ENCODE peak calls at places on chromosome 10, in five cellular contexts. One of them, this sample, is unnamed.

GRCh38 chr10:114206902-114207301 is 27.7 kb downstream of the TDRD1 start:
- DNase-seq in lower leg skin: no peak
- DNase-seq in ELR: no peak
- DNase-seq in cardiac fibroblast: no peak
- DNase-seq in HT1080: no peak
- DNase-seq in this sample: no peak

GRCh38 chr10:68553599-68553998 is 6.5 kb upstream of the TET1 start:
- DNase-seq in cardiac fibroblast: no peak
- DNase-seq in ELR: no peak
- DNase-seq in HT1080: no peak
- DNase-seq in lower leg skin: no peak
- DNase-seq in this sample: no peak

GRCh38 chr10:6385683-6386082 is 183.0 kb downstream of the PFKFB3 start:
- DNase-seq in ELR: peak
- DNase-seq in cardiac fibroblast: peak
- DNase-seq in lower leg skin: no peak
- DNase-seq in HT1080: no peak
- DNase-seq in this sample: no peak

GRCh38 chr10:96124230-96125141 is 5.6 kb upstream of the ZNF518A start:
- DNase-seq in ELR: peak
- DNase-seq in lower leg skin: no peak
- DNase-seq in cardiac fibroblast: peak
- DNase-seq in HT1080: peak
- DNase-seq in this sample: no peak

GRCh38 chr10:89861584-89862287 is 160.3 kb downstream of the KIF20B start:
- DNase-seq in HT1080: peak
- DNase-seq in lower leg skin: no peak
- DNase-seq in ELR: peak
- DNase-seq in cardiac fibroblast: peak
- DNase-seq in this sample: no peak

GRCh38 chr10:14219411-14219810 is 111.3 kb downstream of the FRMD4A start:
- DNase-seq in cardiac fibroblast: no peak
- DNase-seq in ELR: peak
- DNase-seq in lower leg skin: no peak
- DNase-seq in HT1080: no peak
- DNase-seq in this sample: peak

GRCh38 chr10:7135188-7135587 is 275.6 kb downstream of the SFMBT2 start:
- DNase-seq in ELR: no peak
- DNase-seq in lower leg skin: no peak
- DNase-seq in cardiac fibroblast: no peak
- DNase-seq in HT1080: no peak
- DNase-seq in this sample: no peak

GRCh38 chr10:73357821-73358220 is 843 bp downstream of the CFAP70 start:
- DNase-seq in HT1080: no peak
- DNase-seq in ELR: no peak
- DNase-seq in cardiac fibroblast: no peak
- DNase-seq in lower leg skin: no peak
- DNase-seq in this sample: no peak

GRCh38 chr10:110279062-110279986 is 25.4 kb downstream of the SMNDC1 start:
- DNase-seq in cardiac fibroblast: peak
- DNase-seq in ELR: peak
- DNase-seq in lower leg skin: peak
- DNase-seq in HT1080: peak
- DNase-seq in this sample: no peak

GRCh38 chr10:21265622-21266021 is 259.9 kb downstream of the SKIDA1 start:
- DNase-seq in cardiac fibroblast: peak
- DNase-seq in lower leg skin: no peak
- DNase-seq in HT1080: peak
- DNase-seq in ELR: peak
- DNase-seq in this sample: no peak

GRCh38 chr10:58352956-58353610 is 18.3 kb downstream of the UBE2D1 start:
- DNase-seq in ELR: no peak
- DNase-seq in HT1080: no peak
- DNase-seq in cardiac fibroblast: no peak
- DNase-seq in lower leg skin: no peak
- DNase-seq in this sample: no peak

GRCh38 chr10:110275140-110275729 is 29.5 kb downstream of the SMNDC1 start:
- DNase-seq in lower leg skin: no peak
- DNase-seq in ELR: no peak
- DNase-seq in cardiac fibroblast: no peak
- DNase-seq in HT1080: no peak
- DNase-seq in this sample: no peak

GRCh38 chr10:120805014-120805805 is 46.0 kb upstream of the WDR11 start:
- DNase-seq in ELR: no peak
- DNase-seq in lower leg skin: no peak
- DNase-seq in HT1080: no peak
- DNase-seq in cardiac fibroblast: no peak
- DNase-seq in this sample: no peak

GRCh38 chr10:31020128-31020527 is 11.5 kb downstream of the ZNF438 start:
- DNase-seq in ELR: no peak
- DNase-seq in lower leg skin: no peak
- DNase-seq in cardiac fibroblast: no peak
- DNase-seq in HT1080: no peak
- DNase-seq in this sample: no peak

GRCh38 chr10:108454793-108455192 is 1290.3 kb upstream of the SORCS1 start:
- DNase-seq in cardiac fibroblast: peak
- DNase-seq in HT1080: no peak
- DNase-seq in lower leg skin: no peak
- DNase-seq in ELR: no peak
- DNase-seq in this sample: no peak

GRCh38 chr10:13908475-13908874 is 321.7 kb downstream of the PRPF18 start:
- DNase-seq in cardiac fibroblast: no peak
- DNase-seq in HT1080: no peak
- DNase-seq in ELR: no peak
- DNase-seq in lower leg skin: no peak
- DNase-seq in this sample: no peak

GRCh38 chr10:48294431-48294830 is 12.0 kb upstream of the MAPK8 start:
- DNase-seq in ELR: no peak
- DNase-seq in cardiac fibroblast: no peak
- DNase-seq in HT1080: no peak
- DNase-seq in lower leg skin: no peak
- DNase-seq in this sample: no peak

GRCh38 chr10:14681305-14681704 is 93.4 kb downstream of the FAM107B start:
- DNase-seq in lower leg skin: no peak
- DNase-seq in ELR: peak
- DNase-seq in cardiac fibroblast: no peak
- DNase-seq in HT1080: peak
- DNase-seq in this sample: no peak

GRCh38 chr10:62831346-62831745 is 15.2 kb upstream of the EGR2 start:
- DNase-seq in cardiac fibroblast: peak
- DNase-seq in HT1080: peak
- DNase-seq in lower leg skin: no peak
- DNase-seq in ELR: peak
- DNase-seq in this sample: no peak

GRCh38 chr10:14302035-14302434 is 28.7 kb downstream of the FRMD4A start:
- DNase-seq in ELR: peak
- DNase-seq in HT1080: peak
- DNase-seq in lower leg skin: no peak
- DNase-seq in cardiac fibroblast: peak
- DNase-seq in this sample: no peak

GRCh38 chr10:71268247-71268691 is 50.8 kb upstream of the SLC29A3 start:
- DNase-seq in HT1080: no peak
- DNase-seq in ELR: peak
- DNase-seq in cardiac fibroblast: peak
- DNase-seq in lower leg skin: no peak
- DNase-seq in this sample: no peak

GRCh38 chr10:112953075-112953501 is 3.0 kb downstream of the TCF7L2 start:
- DNase-seq in HT1080: peak
- DNase-seq in lower leg skin: no peak
- DNase-seq in cardiac fibroblast: peak
- DNase-seq in ELR: peak
- DNase-seq in this sample: no peak

GRCh38 chr10:72171175-72171630 is 44.6 kb upstream of the ANAPC16 start:
- DNase-seq in ELR: peak
- DNase-seq in cardiac fibroblast: peak
- DNase-seq in HT1080: peak
- DNase-seq in lower leg skin: no peak
- DNase-seq in this sample: peak

GRCh38 chr10:32413513-32413912 is 32.4 kb upstream of the CCDC7 start:
- DNase-seq in ELR: peak
- DNase-seq in HT1080: peak
- DNase-seq in lower leg skin: no peak
- DNase-seq in cardiac fibroblast: peak
- DNase-seq in this sample: peak

GRCh38 chr10:113709221-113709838 is 29.6 kb downstream of the CASP7 start:
- DNase-seq in cardiac fibroblast: peak
- DNase-seq in HT1080: peak
- DNase-seq in lower leg skin: no peak
- DNase-seq in ELR: peak
- DNase-seq in this sample: peak

GRCh38 chr10:124225468-124226270 is 132.3 kb upstream of the CHST15 start:
- DNase-seq in HT1080: no peak
- DNase-seq in lower leg skin: no peak
- DNase-seq in ELR: no peak
- DNase-seq in cardiac fibroblast: no peak
- DNase-seq in this sample: no peak

GRCh38 chr10:69802424-69803161 is 887 bp downstream of the COL13A1 start:
- DNase-seq in cardiac fibroblast: peak
- DNase-seq in lower leg skin: no peak
- DNase-seq in HT1080: no peak
- DNase-seq in ELR: peak
- DNase-seq in this sample: peak

GRCh38 chr10:71747808-71748523 is 25.4 kb downstream of the VSIR start:
- DNase-seq in ELR: no peak
- DNase-seq in HT1080: no peak
- DNase-seq in lower leg skin: no peak
- DNase-seq in cardiac fibroblast: no peak
- DNase-seq in this sample: no peak

GRCh38 chr10:120689766-120690539 is 161.2 kb upstream of the WDR11 start:
- DNase-seq in ELR: no peak
- DNase-seq in cardiac fibroblast: no peak
- DNase-seq in lower leg skin: no peak
- DNase-seq in HT1080: no peak
- DNase-seq in this sample: no peak

GRCh38 chr10:7872041-7872442 is 53.7 kb downstream of the TAF3 start:
- DNase-seq in ELR: peak
- DNase-seq in lower leg skin: no peak
- DNase-seq in HT1080: peak
- DNase-seq in cardiac fibroblast: no peak
- DNase-seq in this sample: no peak

This sample was measured in T1000.